ENCODE peak calls at places on chromosome 10, in five cellular contexts. J is stimulated activated CD8-positive, alpha-beta memory T cell treated with anti-CD3 and anti-CD28 coated beads, Interleukin-15, amount 100 ng/mL, for 1 hour; R is NCI-H446 treated with DMSO at 0.1 percent for 48 hours; X is GM23248; Q is myocyte. M is an unnamed sample.
A peak's percentile ranks its signal among the peaks of the same experiment; 100 is the strongest.

GRCh38 chr10:110105873-110106272 is 98.1 kb downstream of the ADD3 start:
- DNase-seq in J (no peak), X (no peak), Q (no peak), R (no peak), M (no peak)

GRCh38 chr10:69374242-69374641 is 42.5 kb downstream of the TACR2 start:
- DNase-seq in Q (no peak), J (no peak), R (no peak), X (no peak), M (no peak)

GRCh38 chr10:12720217-12720981 is 281.1 kb downstream of the CCDC3 start:
- DNase-seq in J (no peak), R (no peak), X (peak; percentile 87), Q (peak; percentile 94), M (peak; percentile 87)

GRCh38 chr10:27448926-27449325 is 55.2 kb upstream of the RAB18 start:
- DNase-seq in X (peak; percentile 82), Q (peak; percentile 54), R (no peak), J (no peak), M (peak; percentile 65)

GRCh38 chr10:70984986-70985719 is 96.8 kb upstream of the PCBD1 start:
- DNase-seq in J (no peak), R (no peak), X (no peak), Q (no peak), M (no peak)

GRCh38 chr10:17562572-17562971 is 54.6 kb downstream of the HACD1 start:
- DNase-seq in J (no peak), Q (peak; percentile 91), R (peak; percentile 90), X (peak; percentile 15), M (peak; percentile 80)

GRCh38 chr10:80501913-80502521 is 35.7 kb upstream of the SH2D4B start:
- DNase-seq in R (no peak), Q (no peak), J (no peak), X (no peak), M (no peak)

GRCh38 chr10:114694735-114695134 is 36.7 kb upstream of the ABLIM1 start:
- DNase-seq in R (no peak), Q (no peak), J (no peak), X (peak; percentile 54), M (peak; percentile 21)

GRCh38 chr10:124641282-124642075 is 102.7 kb downstream of the FAM53B start:
- DNase-seq in Q (peak; percentile 59), X (peak; percentile 79), J (no peak), R (peak; percentile 4), M (peak; percentile 47)

GRCh38 chr10:94546058-94546595 is 539 bp downstream of the HELLS start:
- DNase-seq in J (no peak), R (no peak), Q (no peak), X (peak; percentile 58), M (peak; percentile 28)

M was measured in LHCN-M2.